ENCODE peak calls at places on chromosomes 1 and 21, in eight cellular contexts. M is uterus, B is pancreas, X is cardiac muscle cell, Z is H9, H is left lung, K is sigmoid colon, F is PC-9. U is an unnamed sample. For H3K9me3, the result is how much of the 10 kb centered on the place peaks cover.

GRCh38 chr1:204975568-204976235 is 67.3 kb upstream of the CNTN2 start:
- DNase-seq in M (peak), K (no peak), H (no peak), B (peak), X (peak), F (no peak), Z (peak), U (peak)

GRCh38 chr21:35326677-35327076 is 277.6 kb upstream of the RUNX1 start:
- DNase-seq in Z (no peak), H (no peak), X (peak), B (no peak), K (no peak), F (no peak), M (no peak), U (no peak)

GRCh38 chr21:45264919-45265515 is 22.7 kb downstream of the POFUT2 start:
- DNase-seq in H (peak), Z (peak), K (peak), M (no peak), B (peak), F (no peak), X (no peak), U (no peak)

GRCh38 chr1:8818325-8818775 is 910 bp upstream of the RERE start:
- DNase-seq in B (peak), X (peak), H (no peak), Z (no peak), K (peak), F (peak), M (peak), U (no peak)

GRCh38 chr1:92538413-92539061 is 51.8 kb upstream of the GFI1 start:
- DNase-seq in H (no peak), X (no peak), M (no peak), F (no peak), K (no peak), Z (no peak), B (no peak), U (no peak)

GRCh38 chr1:21956720-21957552 is 19.8 kb upstream of the HSPG2 start:
- DNase-seq in M (peak), H (peak), X (peak), F (peak), Z (no peak), K (peak), B (peak), U (peak)

GRCh38 chr1:56330400-56331026 is 248.8 kb downstream of the PLPP3 start:
- DNase-seq in H (no peak), F (peak), Z (no peak), X (peak), M (no peak), K (no peak), B (no peak), U (no peak)

GRCh38 chr21:20968391-20968790 is 29.8 kb upstream of the NCAM2 start:
- DNase-seq in Z (no peak), B (no peak), X (no peak), F (no peak), M (no peak), K (no peak), H (no peak), U (no peak)

GRCh38 chr1:202135221-202135721 is 9.3 kb downstream of the ARL8A start:
- DNase-seq in H (no peak), X (peak), B (peak), K (peak), F (peak), M (peak), Z (peak), U (peak)

GRCh38 chr1:32948905-32949304 is 15.7 kb downstream of the RNF19B start:
- DNase-seq in H (no peak), K (no peak), M (no peak), Z (no peak), F (no peak), X (no peak), B (no peak), U (no peak)

GRCh38 chr1:170461362-170461761 is 70.6 kb upstream of the GORAB start:
- DNase-seq in Z (no peak), F (no peak), B (no peak), X (peak), H (no peak), M (no peak), K (no peak), U (no peak)

GRCh38 chr1:199786695-199787094 is 240.8 kb upstream of the NR5A2 start:
- DNase-seq in F (no peak), M (no peak), H (no peak), X (no peak), K (no peak), B (no peak), Z (no peak), U (no peak)

GRCh38 chr1:225962440-225962975 is 21.5 kb upstream of the LEFTY2 start:
- DNase-seq in H (no peak), M (no peak), Z (peak), B (peak), X (peak), F (no peak), K (peak), U (peak)

GRCh38 chr1:180251526-180252305 is 21.7 kb downstream of the LHX4 start:
- DNase-seq in K (peak), M (no peak), B (no peak), F (no peak), Z (no peak), H (no peak), X (no peak), U (no peak)

GRCh38 chr1:119139393-119139792 is 1.1 kb downstream of the WARS2 start:
- DNase-seq in M (no peak), Z (no peak), H (no peak), F (no peak), K (no peak), B (no peak), X (no peak), U (no peak)

GRCh38 chr21:38875694-38876492 is 70.2 kb downstream of the ETS2 start:
- DNase-seq in M (no peak), Z (no peak), X (peak), F (no peak), H (no peak), K (no peak), B (no peak), U (peak)

GRCh38 chr1:29593601-29594382 is 357.5 kb downstream of the PTPRU start:
- DNase-seq in K (no peak), X (no peak), M (no peak), Z (no peak), B (no peak), F (no peak), H (no peak), U (no peak)

GRCh38 chr1:51506537-51506936 is 12.5 kb downstream of the EPS15 start:
- DNase-seq in B (no peak), Z (no peak), K (no peak), X (peak), H (no peak), M (peak), F (no peak), U (peak)

GRCh38 chr1:198113302-198113701 is 43.5 kb upstream of the NEK7 start:
- DNase-seq in M (no peak), B (no peak), H (no peak), K (no peak), F (no peak), X (peak), Z (no peak), U (no peak)

GRCh38 chr1:226111865-226112395 is 49.4 kb downstream of the H3-3A start:
- DNase-seq in M (no peak), K (no peak), H (no peak), B (no peak), F (no peak), X (no peak), Z (no peak), U (no peak)

GRCh38 chr1:41169799-41170180 is 72.3 kb downstream of the SCMH1 start:
- DNase-seq in H (no peak), B (no peak), M (no peak), X (no peak), F (no peak), Z (no peak), K (no peak), U (no peak)
- H3K9me3 ChIP-seq in H (under half), B (under half), M (under half), X (under half), F (under half), Z (under half), K (under half), U (under half)

GRCh38 chr1:172531846-172532699 is 877 bp upstream of the SUCO start:
- DNase-seq in X (peak), Z (peak), F (peak), H (peak), B (peak), M (peak), K (peak), U (peak)

GRCh38 chr1:172533511-172534116 is 664 bp downstream of the SUCO start:
- DNase-seq in F (peak), K (peak), B (no peak), H (peak), M (no peak), X (peak), Z (peak), U (peak)

GRCh38 chr1:172530000-172530399 is 3.0 kb upstream of the SUCO start:
- DNase-seq in M (no peak), Z (no peak), X (no peak), B (no peak), H (no peak), F (peak), K (no peak), U (no peak)

GRCh38 chr1:172531412-172531811 is 1.5 kb upstream of the SUCO start:
- DNase-seq in Z (no peak), B (no peak), F (no peak), M (no peak), H (no peak), X (no peak), K (no peak), U (no peak)

GRCh38 chr1:172532700-172533510 is at the start of gene SUCO:
- DNase-seq in B (peak), Z (peak), M (peak), K (peak), X (peak), F (peak), H (peak), U (peak)
- TF ChIP-seq CTCF in B (no peak), Z (peak), M (peak), K (no peak), X (peak), F (no peak), H (peak), U (no peak)

GRCh38 chr21:28339403-28339802 is 653.3 kb downstream of the LTN1 start:
- DNase-seq in B (no peak), X (no peak), H (no peak), K (no peak), F (no peak), M (no peak), Z (no peak), U (no peak)
- H3K9me3 ChIP-seq in B (under half), X (under half), H (under half), K (under half), F (under half), M (under half), Z (under half), U (under half)

DNA sequence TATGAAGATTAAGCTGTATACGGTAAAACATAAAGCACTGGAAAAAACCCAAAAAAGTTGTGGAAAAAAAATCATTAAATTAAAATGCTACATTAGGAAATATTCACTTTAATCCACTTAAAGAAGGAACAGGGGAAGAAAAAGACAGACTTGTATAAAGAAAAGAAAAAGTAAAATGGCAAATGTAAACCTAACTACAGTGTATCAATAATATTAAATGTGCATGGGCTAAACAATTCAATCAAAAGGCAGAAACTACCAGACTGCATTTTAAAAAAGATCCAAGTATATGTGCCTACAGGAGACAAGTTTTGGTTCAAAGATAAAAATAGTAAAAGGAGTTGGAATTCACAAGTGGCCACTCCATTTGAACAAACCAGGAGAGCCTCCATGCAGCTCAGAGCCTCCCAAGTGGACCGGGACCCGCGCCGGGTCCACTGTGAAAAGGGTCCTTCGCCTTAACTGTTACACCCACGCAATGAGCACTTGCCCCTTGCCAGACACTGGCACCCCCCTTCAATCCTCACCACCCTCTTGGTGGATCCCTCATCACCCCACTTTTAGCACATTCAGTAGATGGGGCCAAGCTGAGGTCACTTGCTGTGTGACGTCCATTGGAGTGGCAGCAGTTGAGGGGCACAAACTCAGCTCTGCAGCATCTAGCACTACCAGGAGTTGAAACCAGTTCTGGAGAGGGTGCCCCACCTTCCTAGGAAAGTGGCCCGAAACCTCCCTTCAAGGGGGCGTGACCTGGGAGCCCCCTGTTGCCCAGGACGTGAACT is 887 bp downstream of the C1orf174 start:
- DNase-seq in Z (peak), K (no peak), B (no peak), M (peak), F (no peak), H (no peak), X (peak), U (no peak)
- TF ChIP-seq CTCF in Z (no peak), K (no peak), B (no peak), M (no peak), F (no peak), H (no peak), X (no peak), U (no peak)

U was measured in thyroid gland.